ENCODE peak calls at places on chromosomes 5 and 9, in four cellular contexts. P is heart left ventricle, I is AG04450, T is brain microvascular endothelial cell. V is an unnamed sample.

GRCh38 chr9:126347911-126348760 is 21.5 kb downstream of the MVB12B start:
- DNase-seq in P (no peak), T (no peak), I (no peak), V (no peak)

GRCh38 chr5:77409870-77410621 is 82.1 kb downstream of the WDR41 start:
- DNase-seq in I (no peak), T (no peak), P (no peak), V (no peak)

GRCh38 chr5:96335873-96336272 is 97.2 kb downstream of the PCSK1 start:
- DNase-seq in I (no peak), T (no peak), P (no peak), V (no peak)

GRCh38 chr9:98091735-98092632 is 27.0 kb downstream of the TRIM14 start:
- DNase-seq in I (no peak), P (no peak), T (peak), V (no peak)

GRCh38 chr5:154134499-154134898 is 56.0 kb upstream of the GALNT10 start:
- DNase-seq in P (no peak), T (no peak), I (no peak), V (no peak)

GRCh38 chr9:125461501-125462190 is 200.0 kb downstream of the GAPVD1 start:
- DNase-seq in P (no peak), I (no peak), T (no peak), V (no peak)

GRCh38 chr5:142363619-142363963 is 38.8 kb upstream of the SPRY4 start:
- DNase-seq in P (no peak), T (no peak), I (no peak), V (no peak)

GRCh38 chr5:67816456-67816855 is 399.1 kb upstream of the PIK3R1 start:
- DNase-seq in P (no peak), I (no peak), T (no peak), V (no peak)

GRCh38 chr5:111197523-111197922 is 26.7 kb upstream of the CAMK4 start:
- DNase-seq in T (no peak), P (no peak), I (no peak), V (no peak)

GRCh38 chr9:100498592-100498991 is 25.6 kb downstream of the TMEFF1 start:
- DNase-seq in T (no peak), P (no peak), I (no peak), V (no peak)

GRCh38 chr9:100488171-100488570 is 15.2 kb downstream of the TMEFF1 start:
- DNase-seq in P (no peak), I (no peak), T (no peak), V (no peak)

GRCh38 chr9:100489836-100490235 is 16.9 kb downstream of the TMEFF1 start:
- DNase-seq in P (no peak), I (no peak), T (no peak), V (no peak)

DNA sequence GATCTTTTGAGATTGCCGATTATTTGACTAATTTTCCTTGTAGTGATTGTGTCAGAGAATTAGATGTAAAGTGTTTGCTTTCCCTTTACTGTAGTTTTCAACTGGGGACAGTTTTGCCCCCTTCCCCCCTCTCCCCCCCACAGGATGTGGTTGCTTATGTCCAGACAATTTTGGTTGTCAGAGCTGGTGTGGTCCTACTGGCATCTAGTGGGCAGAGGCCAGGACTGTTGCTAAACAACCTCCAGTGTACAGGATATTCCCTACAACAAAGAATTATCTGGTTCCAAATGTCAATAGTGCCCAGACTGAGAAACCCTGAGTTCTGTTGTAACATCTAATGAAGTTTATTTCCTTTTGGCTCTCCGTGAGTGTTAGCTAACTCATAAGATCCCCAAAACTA is 20.0 kb downstream of the TMEFF1 start:
- DNase-seq in T (no peak), P (no peak), I (no peak), V (no peak)
- TF ChIP-seq CTCF in T (peak), P (peak), I (peak), V (peak)

GRCh38 chr5:164214698-164215097 is 709.3 kb downstream of the MAT2B start:
- DNase-seq in P (no peak), I (no peak), T (no peak), V (no peak)
- TF ChIP-seq CTCF in P (no peak), I (no peak), T (no peak), V (no peak)

GRCh38 chr5:68817696-68818695 is 275.8 kb upstream of the SLC30A5 start:
- DNase-seq in P (no peak), I (no peak), T (no peak), V (no peak)
- TF ChIP-seq CTCF in P (no peak), I (no peak), T (no peak), V (no peak)

GRCh38 chr9:36833954-36834353 is 200.1 kb downstream of the PAX5 start:
- DNase-seq in I (no peak), T (no peak), P (no peak), V (no peak)
- TF ChIP-seq CTCF in I (no peak), T (no peak), P (no peak), V (no peak)